ENCODE peak calls at places on chromosomes 7 and 10, in eight cellular contexts. R is CD8-positive, alpha-beta memory T cell; I is neural progenitor cell; P is right lobe of liver; V is upper lobe of right lung; W is tibial nerve; X is fibroblast of lung; Q is heart left ventricle. U is an unnamed sample.

GRCh38 chr7:64945481-64945756 is 42.3 kb downstream of the ZNF273 start:
- DNase-seq in R (no peak), I (no peak), P (peak), V (no peak), W (no peak), X (no peak), Q (no peak), U (no peak)

GRCh38 chr7:128922496-128923410 is 12.2 kb upstream of the KCP start:
- DNase-seq in R (no peak), I (no peak), P (no peak), V (peak), W (no peak), X (no peak), Q (no peak), U (no peak)

GRCh38 chr7:2399848-2400587 is 3.4 kb upstream of the CHST12 start:
- DNase-seq in R (peak), I (no peak), P (peak), V (peak), W (peak), X (peak), Q (peak), U (no peak)

GRCh38 chr7:129150199-129150996 is 5.9 kb downstream of the TSPAN33 start:
- DNase-seq in R (no peak), I (peak), P (no peak), V (peak), W (no peak), X (no peak), Q (peak), U (no peak)

GRCh38 chr10:79202188-79203013 is 133.6 kb downstream of the ZMIZ1 start:
- DNase-seq in R (no peak), I (peak), P (no peak), V (peak), W (no peak), X (no peak), Q (no peak), U (no peak)

GRCh38 chr10:10786334-10787090 is 231.2 kb upstream of the CELF2 start:
- DNase-seq in R (no peak), I (no peak), P (no peak), V (no peak), W (no peak), X (peak), Q (no peak), U (no peak)

GRCh38 chr10:126373982-126374381 is 14.3 kb downstream of the ADAM12 start:
- DNase-seq in R (no peak), I (no peak), P (no peak), V (no peak), W (no peak), X (peak), Q (no peak), U (no peak)

GRCh38 chr7:74657692-74658170 is at the start of gene GTF2I:
- DNase-seq in R (no peak), I (peak), P (peak), V (no peak), W (no peak), X (no peak), Q (no peak), U (no peak)

GRCh38 chr7:12661581-12661980 is 25.9 kb upstream of the ARL4A start:
- DNase-seq in R (no peak), I (no peak), P (no peak), V (no peak), W (no peak), X (peak), Q (no peak), U (no peak)

GRCh38 chr7:27898735-27899134 is 158.8 kb downstream of the TAX1BP1 start:
- DNase-seq in R (no peak), I (no peak), P (no peak), V (no peak), W (no peak), X (no peak), Q (no peak), U (no peak)

GRCh38 chr7:152851881-152852417 is 92.4 kb downstream of the ACTR3B start:
- DNase-seq in R (no peak), I (no peak), P (no peak), V (no peak), W (no peak), X (no peak), Q (no peak), U (no peak)

GRCh38 chr10:102480396-102480795 is 22.1 kb downstream of the ACTR1A start:
- DNase-seq in R (no peak), I (no peak), P (no peak), V (no peak), W (no peak), X (no peak), Q (peak), U (no peak)

GRCh38 chr7:106050743-106051110 is 61.4 kb downstream of the SYPL1 start:
- DNase-seq in R (no peak), I (no peak), P (no peak), V (no peak), W (no peak), X (peak), Q (no peak), U (no peak)

GRCh38 chr10:110456046-110456445 is 41.7 kb upstream of the DUSP5 start:
- DNase-seq in R (no peak), I (no peak), P (no peak), V (no peak), W (no peak), X (no peak), Q (no peak), U (no peak)

GRCh38 chr7:136066304-136067143 is 89.4 kb upstream of the MTPN start:
- DNase-seq in R (no peak), I (no peak), P (no peak), V (no peak), W (no peak), X (no peak), Q (no peak), U (no peak)

GRCh38 chr7:137935849-137936508 is 65.9 kb downstream of the CREB3L2 start:
- DNase-seq in R (no peak), I (no peak), P (no peak), V (no peak), W (peak), X (no peak), Q (no peak), U (no peak)
- H3K27ac ChIP-seq in R (peak), I (no peak), P (no peak), V (peak), W (peak), X (peak), Q (peak), U (no peak)

DNA sequence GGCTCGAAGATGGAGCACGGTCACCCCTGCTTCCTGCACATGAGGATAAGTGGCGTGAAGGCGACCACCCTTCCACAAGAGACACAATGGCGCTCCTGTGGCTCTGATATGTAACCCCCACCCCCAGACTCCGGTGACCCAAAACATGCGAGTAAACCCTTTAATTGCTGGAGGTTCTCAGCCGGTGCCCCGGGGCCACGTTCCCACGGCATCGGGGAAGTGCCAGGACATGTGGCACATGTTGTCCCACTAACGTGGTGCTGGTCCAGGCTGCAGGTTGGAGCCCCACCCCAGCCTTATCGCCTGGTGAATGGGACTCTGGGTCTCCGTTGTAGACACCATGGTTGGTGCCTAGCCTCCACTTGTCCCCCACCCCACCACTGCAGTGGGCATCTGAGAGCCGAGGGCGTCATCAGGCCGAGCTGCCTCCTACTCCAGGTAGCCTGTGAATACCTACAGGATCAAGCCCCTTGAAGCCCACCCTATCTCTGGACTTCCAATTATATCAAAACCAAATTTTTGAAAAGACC is 132.8 kb downstream of the PRKAG2 start:
- DNase-seq in R (no peak), I (no peak), P (no peak), V (no peak), W (no peak), X (no peak), Q (no peak), U (no peak)
- H3K27ac ChIP-seq in R (no peak), I (no peak), P (peak), V (no peak), W (no peak), X (no peak), Q (peak), U (no peak)

GRCh38 chr7:116560021-116560970 is 35.5 kb downstream of the CAV1 start:
- DNase-seq in R (no peak), I (peak), P (no peak), V (no peak), W (no peak), X (peak), Q (no peak), U (no peak)
- H3K27ac ChIP-seq in R (no peak), I (no peak), P (no peak), V (no peak), W (peak), X (no peak), Q (peak), U (no peak)

GRCh38 chr7:8618441-8619070 is 185.1 kb downstream of the NXPH1 start:
- DNase-seq in R (no peak), I (no peak), P (no peak), V (no peak), W (no peak), X (no peak), Q (no peak), U (no peak)

GRCh38 chr7:8612584-8612983 is 179.2 kb downstream of the NXPH1 start:
- DNase-seq in R (no peak), I (no peak), P (no peak), V (no peak), W (no peak), X (no peak), Q (no peak), U (no peak)
- H3K27ac ChIP-seq in R (no peak), I (no peak), P (no peak), V (no peak), W (no peak), X (no peak), Q (no peak), U (no peak)

U was measured in caudate nucleus.